ENCODE peak calls at places on chromosomes 2 and 18, in ten cellular contexts. A is NCI-H1092; F is fibroblast of the conjunctiva; D is D341Med; W is CD8-positive, alpha-beta T cell; B is activated T-helper 9 cell treated with anti-CD3 and anti-CD28 coated beads, Interleukin-2, amount 50 U/mL, for 16 hours; P is neuronal stem cell; Y is left lung; O is left ventricle myocardium superior; S is prostate gland. M is an unnamed sample.

GRCh38 chr2:29259221-29259620 is 144.0 kb downstream of the CLIP4 start:
- DNase-seq in A (no peak), F (no peak), D (no peak), W (no peak), B (no peak), P (no peak), Y (no peak), O (no peak), S (no peak), M (no peak)

GRCh38 chr2:147181351-147182029 is 663.3 kb upstream of the ACVR2A start:
- DNase-seq in A (no peak), F (no peak), D (no peak), W (no peak), B (no peak), P (no peak), Y (no peak), O (no peak), S (no peak), M (no peak)

GRCh38 chr2:29847901-29848300 is 73.5 kb downstream of the ALK start:
- DNase-seq in A (no peak), F (no peak), D (peak; percentile 77), W (no peak), B (no peak), P (no peak), Y (no peak), O (no peak), S (no peak), M (no peak)

GRCh38 chr18:6405237-6406074 is 9.3 kb downstream of the L3MBTL4 start:
- DNase-seq in A (peak; percentile 29), F (no peak), D (no peak), W (no peak), B (no peak), P (no peak), Y (no peak), O (no peak), S (peak; percentile 21), M (no peak)

GRCh38 chr2:12731701-12732280 is 15.1 kb downstream of the TRIB2 start:
- DNase-seq in A (no peak), F (no peak), D (no peak), W (no peak), B (no peak), P (no peak), Y (no peak), O (no peak), S (no peak), M (no peak)

GRCh38 chr2:105428387-105429018 is 29.7 kb upstream of the FHL2 start:
- DNase-seq in A (no peak), F (no peak), D (no peak), W (no peak), B (no peak), P (no peak), Y (no peak), O (peak; percentile 62), S (peak; percentile 76), M (no peak)

GRCh38 chr2:28366149-28366495 is 26.5 kb upstream of the FOSL2 start:
- DNase-seq in A (no peak), F (no peak), D (no peak), W (no peak), B (no peak), P (no peak), Y (no peak), O (no peak), S (no peak), M (no peak)

GRCh38 chr18:68769423-68769822 is 28.5 kb upstream of the CCDC102B start:
- DNase-seq in A (no peak), F (peak; percentile 65), D (no peak), W (no peak), B (no peak), P (no peak), Y (no peak), O (peak; percentile 23), S (no peak), M (no peak)

GRCh38 chr2:230690439-230690838 is 22.2 kb upstream of the CAB39 start:
- DNase-seq in A (no peak), F (no peak), D (no peak), W (no peak), B (no peak), P (no peak), Y (no peak), O (peak; percentile 65), S (no peak), M (no peak)

GRCh38 chr2:18178736-18179349 is 300.4 kb downstream of the KCNS3 start:
- DNase-seq in A (no peak), F (peak; percentile 35), D (peak; percentile 43), W (peak; percentile 11), B (no peak), P (peak; percentile 66), Y (no peak), O (no peak), S (peak; percentile 8), M (no peak)

GRCh38 chr2:19806591-19806990 is 95.2 kb downstream of the TTC32 start:
- DNase-seq in A (no peak), F (no peak), D (no peak), W (no peak), B (no peak), P (no peak), Y (no peak), O (no peak), S (no peak), M (peak; percentile 32)

GRCh38 chr18:74284501-74285004 is 7.2 kb downstream of the CYB5A start:
- DNase-seq in A (peak; percentile 66), F (no peak), D (no peak), W (no peak), B (no peak), P (peak; percentile 38), Y (no peak), O (peak; percentile 40), S (no peak), M (no peak)

GRCh38 chr2:42652086-42652485 is 83.7 kb downstream of the MTA3 start:
- DNase-seq in A (no peak), F (no peak), D (no peak), W (peak; percentile 34), B (no peak), P (no peak), Y (no peak), O (no peak), S (no peak), M (no peak)

GRCh38 chr18:38868757-38869156 is 1303.2 kb upstream of the CELF4 start:
- DNase-seq in A (no peak), F (no peak), D (no peak), W (no peak), B (no peak), P (no peak), Y (no peak), O (no peak), S (no peak), M (no peak)

GRCh38 chr2:58539973-58540372 is 298.8 kb upstream of the FANCL start:
- DNase-seq in A (peak; percentile 40), F (no peak), D (no peak), W (no peak), B (no peak), P (peak; percentile 52), Y (no peak), O (no peak), S (no peak), M (no peak)

GRCh38 chr2:33532146-33532545 is 55.7 kb downstream of the RASGRP3 start:
- DNase-seq in A (no peak), F (no peak), D (no peak), W (no peak), B (no peak), P (no peak), Y (no peak), O (no peak), S (no peak), M (no peak)

GRCh38 chr2:161243312-161243711 is 64.9 kb upstream of the PSMD14 start:
- DNase-seq in A (no peak), F (no peak), D (no peak), W (no peak), B (no peak), P (no peak), Y (no peak), O (no peak), S (no peak), M (no peak)

GRCh38 chr2:187003038-187003543 is 154.1 kb upstream of the ZSWIM2 start:
- DNase-seq in A (no peak), F (no peak), D (no peak), W (no peak), B (no peak), P (no peak), Y (peak; percentile 66), O (peak; percentile 36), S (no peak), M (no peak)

GRCh38 chr2:165149439-165149838 is 54.4 kb downstream of the SCN3A start:
- DNase-seq in A (no peak), F (no peak), D (no peak), W (no peak), B (no peak), P (no peak), Y (no peak), O (no peak), S (no peak), M (no peak)

GRCh38 chr2:120066708-120067547 is 54.1 kb downstream of the EPB41L5 start:
- DNase-seq in A (peak; percentile 71), F (no peak), D (no peak), W (no peak), B (no peak), P (no peak), Y (no peak), O (no peak), S (peak; percentile 67), M (no peak)

M was measured in ecto neural progenitor cell.